ENCODE peak calls at places on chromosomes 11 and 22, in eight cellular contexts. K is fibroblast of lung, M is neural progenitor cell, Y is DND-41, R is HCT116, L is PC-3, C is IMR-90, Q is MM.1S. H is an unnamed sample.
A peak's percentile ranks its signal among the peaks of the same experiment; 100 is the strongest.

GRCh38 chr11:118277312-118277711 is 13.2 kb upstream of the MPZL2 start:
- DNase-seq in M (no peak), L (peak; percentile 93), Q (no peak), C (peak; percentile 36), K (no peak), R (peak; percentile 44), Y (no peak), H (peak; percentile 41)

GRCh38 chr11:76701701-76702100 is 31.2 kb upstream of the LRRC32 start:
- DNase-seq in K (peak; percentile 66), L (peak; percentile 69), Q (no peak), C (peak; percentile 63), M (no peak), Y (no peak), R (no peak), H (no peak)

GRCh38 chr11:111565111-111565720 is 24.7 kb downstream of the LAYN start:
- DNase-seq in K (peak; percentile 88), M (peak; percentile 55), C (peak; percentile 80), Q (peak; percentile 76), R (peak; percentile 63), L (peak; percentile 94), Y (peak; percentile 74), H (peak; percentile 83)

GRCh38 chr11:86502137-86502536 is 127.5 kb downstream of the CCDC81 start:
- DNase-seq in Y (no peak), K (no peak), C (no peak), M (no peak), Q (no peak), R (no peak), L (peak; percentile 9), H (no peak)

GRCh38 chr11:76653674-76654309 is 16.8 kb downstream of the LRRC32 start:
- DNase-seq in L (no peak), R (no peak), Y (no peak), M (no peak), Q (no peak), K (peak; percentile 99), C (peak; percentile 95), H (no peak)

GRCh38 chr11:133081730-133082452 is 450.4 kb downstream of the OPCML start:
- DNase-seq in K (no peak), R (no peak), C (no peak), M (peak; percentile 39), Q (no peak), Y (no peak), L (no peak), H (no peak)

GRCh38 chr22:19289475-19290161 is 1.9 kb downstream of the CLTCL1 start:
- DNase-seq in K (peak; percentile 49), L (peak; percentile 62), M (no peak), C (peak; percentile 81), Y (no peak), R (no peak), Q (no peak), H (no peak)

GRCh38 chr11:123251656-123252344 is 56.8 kb upstream of the CLMP start:
- DNase-seq in Q (no peak), C (peak; percentile 63), K (peak; percentile 90), L (no peak), M (no peak), R (no peak), Y (no peak), H (no peak)

GRCh38 chr11:113281052-113281725 is 33.2 kb upstream of the TTC12 start:
- DNase-seq in Y (no peak), L (no peak), R (no peak), M (no peak), K (no peak), C (no peak), Q (no peak), H (no peak)

GRCh38 chr11:11538277-11538960 is 83.4 kb downstream of the GALNT18 start:
- DNase-seq in C (no peak), L (no peak), Y (no peak), K (no peak), Q (no peak), R (no peak), M (no peak), H (no peak)

GRCh38 chr11:37946155-37946766 is 1348.2 kb upstream of the RAG2 start:
- DNase-seq in L (peak; percentile 54), Y (peak; percentile 42), R (no peak), K (peak; percentile 59), C (peak; percentile 27), Q (peak; percentile 69), M (peak; percentile 60), H (peak; percentile 22)

GRCh38 chr11:72091292-72091691 is 10.6 kb downstream of the LRRC51 start:
- DNase-seq in Q (peak; percentile 28), M (peak; percentile 88), Y (peak; percentile 72), C (peak; percentile 54), R (no peak), K (peak; percentile 73), L (peak; percentile 80), H (peak; percentile 83)

GRCh38 chr22:38069372-38070249 is 12.4 kb downstream of the PICK1 start:
- DNase-seq in R (no peak), Y (peak; percentile 28), Q (peak; percentile 97), C (peak; percentile 29), L (no peak), M (peak; percentile 73), K (peak; percentile 42), H (peak; percentile 15)

GRCh38 chr11:96141649-96142048 is 201.3 kb downstream of the MAML2 start:
- DNase-seq in R (no peak), Q (no peak), M (no peak), C (no peak), L (no peak), K (no peak), Y (no peak), H (no peak)

GRCh38 chr11:96388891-96389603 is 665 bp downstream of the CCDC82 start:
- DNase-seq in R (peak; percentile 18), Q (peak; percentile 38), L (no peak), M (peak; percentile 91), C (no peak), Y (no peak), K (no peak), H (peak; percentile 62)

GRCh38 chr22:50576070-50576469 is 2.2 kb downstream of the CPT1B start:
- DNase-seq in L (peak; percentile 37), Y (no peak), Q (no peak), R (peak; percentile 52), K (peak; percentile 56), C (peak; percentile 44), M (peak; percentile 61), H (no peak)

GRCh38 chr22:32327066-32327465 is 30.6 kb upstream of the RFPL3 start:
- DNase-seq in M (no peak), R (no peak), Q (no peak), L (peak; percentile 14), K (no peak), Y (no peak), C (no peak), H (no peak)

GRCh38 chr11:126104420-126104819 is 41.8 kb upstream of the CDON start:
- DNase-seq in Q (peak; percentile 45), M (peak; percentile 86), R (no peak), C (no peak), Y (no peak), K (no peak), L (no peak), H (no peak)

GRCh38 chr11:13486926-13487660 is 8.7 kb downstream of the PTH start:
- DNase-seq in Y (peak; percentile 24), M (peak; percentile 73), L (no peak), Q (no peak), R (no peak), C (no peak), K (peak; percentile 9), H (peak; percentile 25)

GRCh38 chr22:35456757-35457156 is 56.8 kb downstream of the MCM5 start:
- DNase-seq in L (no peak), R (no peak), Q (no peak), K (no peak), C (no peak), M (no peak), Y (no peak), H (no peak)

GRCh38 chr22:17057959-17058814 is 26.6 kb upstream of the IL17RA start:
- DNase-seq in Y (peak; percentile 64), K (peak; percentile 72), Q (peak; percentile 32), R (peak; percentile 45), C (peak; percentile 73), L (peak; percentile 71), M (peak; percentile 76), H (peak; percentile 58)

GRCh38 chr11:2891901-2892214 is 6.3 kb upstream of the CDKN1C start:
- DNase-seq in C (peak; percentile 30), R (no peak), Q (no peak), Y (no peak), M (no peak), K (no peak), L (no peak), H (no peak)
- H2AFZ ChIP-seq in C (peak overlapping the region; percentile 100), R (no peak overlapping the region), Q (peak overlapping the region; percentile 77), Y (peak overlapping the region; percentile 87), M (no peak overlapping the region), K (peak overlapping the region; percentile 19), L (peak overlapping the region; percentile 94), H (peak overlapping the region; percentile 53)

GRCh38 chr11:35163209-35163608 is 24.2 kb downstream of the CD44 start:
- DNase-seq in L (peak; percentile 67), R (no peak), Q (no peak), K (no peak), M (no peak), C (no peak), Y (no peak), H (no peak)
- H4K20me1 ChIP-seq in L (peaks cover 41% of the 10 kb centered on the region), R (peaks cover 3% of the 10 kb centered on the region), Q (peaks cover 3% of the 10 kb centered on the region), K (peaks cover 4% of the 10 kb centered on the region), M (no peaks in the 10 kb centered on the region), C (peaks cover 100% of the 10 kb centered on the region), Y (peaks cover 16% of the 10 kb centered on the region), H (no peaks in the 10 kb centered on the region)

DNA sequence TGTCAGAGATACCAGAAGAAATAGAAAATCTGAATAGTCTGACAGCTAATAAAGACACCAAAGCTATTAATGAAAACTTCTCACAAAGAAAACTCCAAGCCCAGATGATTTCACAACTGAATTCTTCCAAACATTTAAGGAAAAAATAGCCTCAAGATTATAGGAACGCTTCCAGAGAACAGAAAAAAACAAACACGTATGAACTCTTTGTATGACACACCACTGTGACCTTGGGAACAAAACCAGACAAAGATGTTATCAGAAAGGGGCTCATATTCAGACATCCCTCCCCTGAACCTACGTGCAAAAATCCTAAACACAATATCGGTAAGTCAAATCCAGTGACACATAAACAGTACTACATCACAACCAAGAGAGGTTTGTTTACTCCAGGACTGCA is 23.5 kb downstream of the CERK start:
- DNase-seq in R (no peak), Y (no peak), Q (no peak), M (no peak), K (peak; percentile 65), L (no peak), C (peak; percentile 57), H (no peak)
- H3K36me3 ChIP-seq in R (peaks cover 9% of the 10 kb centered on the region), Y (peaks cover 85% of the 10 kb centered on the region), Q (peaks cover 7% of the 10 kb centered on the region), M (no peaks in the 10 kb centered on the region), K (peaks cover 10% of the 10 kb centered on the region), L (no peaks in the 10 kb centered on the region), C (peaks cover 49% of the 10 kb centered on the region), H (peaks cover 53% of the 10 kb centered on the region)

DNA sequence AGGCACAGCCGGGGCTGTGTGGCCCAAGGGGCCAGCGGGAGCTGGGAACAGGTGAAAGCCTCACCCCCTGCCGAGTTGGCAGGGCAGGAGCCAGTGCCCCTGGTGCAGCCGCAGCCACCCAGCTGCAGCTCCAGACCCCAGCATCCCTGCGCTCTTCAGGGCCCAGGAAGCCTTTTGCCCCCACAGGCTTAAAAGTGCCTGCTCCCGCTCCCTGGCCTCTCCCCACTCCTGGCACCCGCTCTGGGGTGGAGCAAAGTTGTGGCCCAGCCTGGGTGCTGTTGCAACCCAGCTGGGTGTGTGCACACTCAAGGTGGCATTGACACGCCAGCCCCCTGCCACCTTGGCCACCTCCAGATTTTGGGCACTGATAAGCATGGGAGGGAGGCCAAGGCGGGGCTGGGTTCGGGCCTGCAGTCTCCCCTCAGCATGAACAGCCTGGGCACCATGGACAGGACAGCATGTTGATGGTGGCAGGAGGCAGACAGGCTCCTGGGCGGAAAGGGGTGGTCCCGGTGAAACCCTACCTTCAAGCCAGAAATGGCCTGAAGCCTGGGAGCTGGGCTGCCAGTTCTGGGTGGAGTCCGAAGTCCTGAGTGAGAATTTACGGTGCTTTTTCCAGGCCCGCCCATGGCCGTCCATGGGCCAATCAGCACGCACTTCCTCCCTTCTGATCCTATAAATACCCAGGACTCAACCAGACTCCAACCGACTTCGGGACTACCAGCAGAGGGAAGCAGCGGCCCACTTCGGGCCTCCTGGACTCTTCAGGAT is 23.5 kb upstream of the RNASEH2C start:
- DNase-seq in M (peak; percentile 45), C (no peak), R (peak; percentile 62), K (peak; percentile 25), Y (no peak), Q (peak; percentile 62), L (peak; percentile 70), H (peak; percentile 6)
- H2AFZ ChIP-seq in M (no peak overlapping the region), C (no peak overlapping the region), R (no peak overlapping the region), K (no peak overlapping the region), Y (no peak overlapping the region), Q (peak overlapping the region; percentile 76), L (no peak overlapping the region), H (no peak overlapping the region)